ENCODE peak calls at places on chromosomes 3 and 15, in five cellular contexts. C, K, D, Y and I are unnamed samples.

GRCh38 chr3:195165790-195166189 is 105.2 kb downstream of the XXYLT1 start:
- DNase-seq in C (no peak), D (no peak), K (no peak), Y (no peak), I (no peak)

GRCh38 chr3:129695203-129695602 is 88.7 kb upstream of the PLXND1 start:
- DNase-seq in Y (no peak), K (peak; percentile 49), C (no peak), D (no peak), I (no peak)

GRCh38 chr15:50977157-50977556 is 68.7 kb downstream of the AP4E1 start:
- DNase-seq in Y (no peak), D (no peak), C (no peak), K (no peak), I (no peak)

GRCh38 chr3:134327594-134327975 is 46.7 kb downstream of the AMOTL2 start:
- DNase-seq in K (peak; percentile 62), C (no peak), Y (no peak), D (no peak), I (no peak)

GRCh38 chr15:68874788-68875187 is 54.1 kb upstream of the ANP32A start:
- DNase-seq in Y (no peak), C (no peak), K (no peak), D (no peak), I (no peak)

GRCh38 chr15:67808821-67809220 is 16.5 kb upstream of the SKOR1 start:
- DNase-seq in D (no peak), Y (no peak), C (no peak), K (no peak), I (no peak)

GRCh38 chr3:194133661-194134230 is 2.2 kb upstream of the HES1 start:
- DNase-seq in Y (peak; percentile 85), C (no peak), K (no peak), D (peak; percentile 66), I (peak; percentile 66)

GRCh38 chr3:157130138-157130880 is 29.6 kb downstream of the CCNL1 start:
- DNase-seq in Y (peak; percentile 84), D (peak; percentile 46), C (no peak), K (no peak), I (peak; percentile 25)

GRCh38 chr3:129383292-129383860 is 45.1 kb downstream of the EFCAB12 start:
- DNase-seq in C (no peak), Y (no peak), D (peak; percentile 65), K (no peak), I (no peak)

GRCh38 chr15:70856884-70857546 is 3.1 kb upstream of the LARP6 start:
- DNase-seq in Y (no peak), K (peak; percentile 98), D (peak; percentile 61), C (no peak), I (no peak)

GRCh38 chr15:28014623-28015200 is 84.4 kb downstream of the OCA2 start:
- DNase-seq in C (no peak), K (no peak), D (no peak), Y (no peak), I (no peak)

GRCh38 chr3:64176461-64176996 is 48.7 kb downstream of the PRICKLE2 start:
- DNase-seq in K (no peak), Y (no peak), C (peak; percentile 33), D (no peak), I (peak; percentile 26)

GRCh38 chr3:34178415-34178814 is 380.0 kb downstream of the PDCD6IP start:
- DNase-seq in D (no peak), C (no peak), Y (no peak), K (no peak), I (no peak)

GRCh38 chr3:69121950-69122349 is 445 bp downstream of the LMOD3 start:
- DNase-seq in D (no peak), C (no peak), Y (no peak), K (no peak), I (no peak)

GRCh38 chr3:170330366-170330765 is 27.1 kb upstream of the SKIL start:
- DNase-seq in K (no peak), Y (no peak), D (peak; percentile 40), C (no peak), I (no peak)

GRCh38 chr15:35496585-35496984 is 49.4 kb downstream of the DPH6 start:
- DNase-seq in D (no peak), Y (no peak), C (peak; percentile 63), K (no peak), I (peak; percentile 53)

GRCh38 chr3:32733631-32734229 is 48.7 kb downstream of the CNOT10 start:
- DNase-seq in D (no peak), Y (no peak), C (peak; percentile 4), K (peak; percentile 19), I (peak; percentile 30)

GRCh38 chr3:126979076-126979628 is 3.8 kb upstream of the PLXNA1 start:
- DNase-seq in Y (no peak), D (no peak), C (no peak), K (no peak), I (no peak)

GRCh38 chr15:77181305-77182074 is 110.6 kb upstream of the TSPAN3 start:
- DNase-seq in Y (no peak), C (peak; percentile 82), D (no peak), K (no peak), I (peak; percentile 81)

GRCh38 chr3:183116051-183116614 is 16.8 kb upstream of the MCCC1 start:
- DNase-seq in K (no peak), D (peak; percentile 85), C (no peak), Y (peak; percentile 72), I (peak; percentile 88)

GRCh38 chr3:1082024-1082633 is 10.7 kb upstream of the CNTN6 start:
- DNase-seq in Y (no peak), K (no peak), D (peak; percentile 63), C (no peak), I (no peak)

GRCh38 chr3:163878396-163878795 is 1199.9 kb downstream of the SI start:
- DNase-seq in Y (no peak), K (no peak), D (no peak), C (no peak), I (no peak)

GRCh38 chr3:74273091-74273490 is 341.4 kb downstream of the CNTN3 start:
- DNase-seq in D (no peak), Y (no peak), C (no peak), K (no peak), I (no peak)

GRCh38 chr3:73786346-73786807 is 161.6 kb upstream of the PDZRN3 start:
- DNase-seq in C (no peak), Y (no peak), D (no peak), K (peak; percentile 78), I (no peak)

GRCh38 chr3:152402698-152403456 is 134.1 kb downstream of the MBNL1 start:
- DNase-seq in C (no peak), Y (no peak), D (no peak), K (no peak), I (no peak)
- H3K4me3 ChIP-seq in C (no peak overlapping the region), Y (no peak overlapping the region), D (no peak overlapping the region), K (no peak overlapping the region), I (no peak overlapping the region)

GRCh38 chr15:82532383-82532990 is 7.8 kb downstream of the RPS17 start:
- DNase-seq in C (no peak), Y (no peak), D (no peak), K (no peak), I (no peak)
- TF ChIP-seq CTCF in C (no peak), Y (no peak), D (no peak), K (no peak), I (no peak)

DNA sequence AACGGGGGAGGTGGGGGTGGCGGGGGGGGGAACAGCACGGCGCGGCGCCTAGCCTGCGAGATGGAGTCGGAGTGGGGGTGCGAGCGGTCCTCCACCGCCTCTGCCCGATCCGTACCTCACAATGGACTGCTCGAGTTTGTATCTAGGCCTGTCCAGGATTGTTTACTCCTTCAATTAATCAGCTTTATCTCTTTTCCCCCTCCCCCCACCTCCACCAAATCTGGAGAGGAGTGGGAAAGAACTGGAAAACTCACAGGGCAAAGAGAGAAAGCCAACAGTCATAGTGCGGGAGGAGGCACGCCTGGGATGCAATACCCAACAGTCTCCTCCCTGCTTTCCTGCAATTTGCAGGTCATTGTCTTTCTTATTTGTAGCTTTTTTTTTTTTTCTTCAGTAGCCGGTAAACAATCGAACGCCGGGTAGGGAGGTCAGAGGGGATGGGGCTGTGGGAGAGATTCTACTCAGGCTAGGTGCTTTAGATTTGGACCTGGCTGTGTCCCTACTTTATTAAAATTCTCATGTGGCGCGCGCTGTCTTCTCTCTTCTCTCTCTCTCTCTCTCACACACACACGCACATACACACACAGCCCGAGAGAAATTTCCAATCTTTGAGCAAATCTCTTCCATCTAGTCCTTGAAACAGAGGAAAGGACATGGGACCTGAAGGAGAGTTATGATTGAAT is 6.9 kb upstream of the MEIS2 start:
- DNase-seq in Y (no peak), D (no peak), C (no peak), K (no peak), I (no peak)
- H3K4me3 ChIP-seq in Y (peak overlapping the region; percentile 30), D (no peak overlapping the region), C (no peak overlapping the region), K (no peak overlapping the region), I (no peak overlapping the region)

GRCh38 chr3:66402596-66403267 is 98.1 kb downstream of the LRIG1 start:
- DNase-seq in D (peak; percentile 43), C (no peak), K (no peak), Y (no peak), I (no peak)
- TF ChIP-seq CTCF in D (no peak), C (no peak), K (no peak), Y (no peak), I (no peak)

GRCh38 chr3:58837863-58838255 is 171.3 kb upstream of the FAM3D start:
- DNase-seq in Y (no peak), K (no peak), D (no peak), C (no peak), I (no peak)
- H3K4me3 ChIP-seq in Y (no peak overlapping the region), K (no peak overlapping the region), D (no peak overlapping the region), C (no peak overlapping the region), I (no peak overlapping the region)

DNA sequence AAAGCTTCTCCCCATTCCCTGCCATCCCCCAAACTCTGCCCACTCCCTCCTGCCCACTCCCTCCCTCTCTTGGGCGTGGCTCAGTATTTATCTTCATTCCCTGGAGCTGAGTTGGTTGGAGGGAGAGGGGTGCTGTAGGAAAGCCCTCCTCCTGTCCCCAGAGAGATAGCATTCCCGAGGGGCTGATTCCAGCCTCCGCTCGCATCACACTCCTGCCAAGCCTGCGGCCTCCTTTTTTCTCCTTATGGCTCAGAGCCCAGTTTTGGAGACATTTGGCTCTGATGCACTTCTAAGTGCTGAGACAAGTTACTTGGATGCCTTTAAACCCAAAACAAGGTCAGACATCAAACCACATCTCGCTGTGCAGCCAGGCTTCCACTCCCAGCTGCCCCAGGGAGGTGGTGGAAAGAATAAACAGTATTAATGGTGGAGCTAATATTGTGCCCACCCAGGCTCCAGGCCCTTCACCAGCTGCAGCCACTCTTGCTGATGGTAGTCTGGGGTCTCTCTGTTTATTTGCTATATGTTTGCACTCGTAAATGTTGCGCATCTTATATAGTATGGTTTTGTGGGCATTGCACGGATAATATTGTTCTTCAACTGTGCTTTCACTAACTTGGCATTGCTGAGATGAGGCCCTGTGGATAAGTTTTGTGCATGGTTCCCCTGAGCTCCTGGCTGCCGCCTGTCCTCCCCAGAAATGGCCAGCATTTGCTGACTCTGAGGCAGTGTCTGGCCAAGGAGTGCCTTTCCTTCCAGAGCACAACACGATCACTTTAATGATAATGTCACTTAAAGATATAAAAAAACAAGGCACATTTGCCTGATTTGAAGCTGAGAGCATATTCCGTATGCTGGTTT is 157.2 kb downstream of the LRRC28 start:
- DNase-seq in K (peak; percentile 62), D (peak; percentile 16), C (no peak), Y (peak; percentile 42), I (no peak)
- TF ChIP-seq CTCF in K (no peak), D (no peak), C (no peak), Y (no peak), I (no peak)